ENCODE peak calls at places on chromosomes 13 and 19, in six cellular contexts. P, K, A, W, E and N are unnamed samples.

GRCh38 chr13:105518086-105518485 is 1017.4 kb downstream of the EFNB2 start:
- DNase-seq in W (peak; percentile 65), E (no peak), P (no peak), A (no peak), K (peak; percentile 1), N (peak; percentile 13)

GRCh38 chr19:27901078-27901477 is 1311.9 kb downstream of the UQCRFS1 start:
- DNase-seq in K (no peak), A (no peak), P (no peak), E (no peak), W (no peak), N (no peak)

GRCh38 chr13:34589581-34589980 is 352.5 kb upstream of the NBEA start:
- DNase-seq in A (no peak), E (no peak), W (no peak), P (no peak), K (no peak), N (no peak)

GRCh38 chr13:76516013-76516412 is 370.2 kb downstream of the KCTD12 start:
- DNase-seq in W (peak; percentile 94), P (no peak), K (peak; percentile 89), A (peak; percentile 44), E (no peak), N (peak; percentile 76)

GRCh38 chr13:97076898-97077297 is 82.6 kb upstream of the OXGR1 start:
- DNase-seq in W (peak; percentile 25), K (peak; percentile 14), P (no peak), E (no peak), A (no peak), N (peak; percentile 76)

GRCh38 chr19:38932425-38933179 is 1.9 kb downstream of the MRPS12 start:
- DNase-seq in W (peak; percentile 64), A (peak; percentile 31), E (peak; percentile 72), P (no peak), K (peak; percentile 57), N (peak; percentile 68)

GRCh38 chr13:98405107-98405571 is 171.8 kb downstream of the STK24 start:
- DNase-seq in W (no peak), K (peak; percentile 25), E (no peak), A (no peak), P (no peak), N (peak; percentile 53)

GRCh38 chr19:12801466-12802266 is at the start of the genes PRDX2 and THSD8:
- DNase-seq in E (peak; percentile 78), P (peak; percentile 87), K (peak; percentile 56), W (peak; percentile 67), A (no peak), N (peak; percentile 80)

GRCh38 chr19:54478677-54479266 is 5.7 kb upstream of the CDC42EP5 start:
- DNase-seq in W (peak; percentile 63), P (no peak), K (peak; percentile 60), E (peak; percentile 68), A (peak; percentile 36), N (peak; percentile 67)

GRCh38 chr13:38566526-38566925 is 120.4 kb upstream of the FREM2 start:
- DNase-seq in P (no peak), E (no peak), A (no peak), W (no peak), K (no peak), N (peak; percentile 4)

GRCh38 chr19:33758541-33759013 is 38.1 kb upstream of the KCTD15 start:
- DNase-seq in E (no peak), K (no peak), P (no peak), A (peak; percentile 66), W (no peak), N (no peak)

GRCh38 chr13:40383132-40383531 is 283.3 kb downstream of the FOXO1 start:
- DNase-seq in A (no peak), K (no peak), W (no peak), P (no peak), E (no peak), N (no peak)

GRCh38 chr13:88329066-88329465 is 657.9 kb downstream of the SLITRK5 start:
- DNase-seq in A (no peak), W (no peak), K (no peak), P (no peak), E (no peak), N (no peak)

GRCh38 chr13:75717525-75717924 is 81.4 kb downstream of the LMO7 start:
- DNase-seq in P (no peak), A (no peak), E (no peak), W (no peak), K (no peak), N (no peak)

DNA sequence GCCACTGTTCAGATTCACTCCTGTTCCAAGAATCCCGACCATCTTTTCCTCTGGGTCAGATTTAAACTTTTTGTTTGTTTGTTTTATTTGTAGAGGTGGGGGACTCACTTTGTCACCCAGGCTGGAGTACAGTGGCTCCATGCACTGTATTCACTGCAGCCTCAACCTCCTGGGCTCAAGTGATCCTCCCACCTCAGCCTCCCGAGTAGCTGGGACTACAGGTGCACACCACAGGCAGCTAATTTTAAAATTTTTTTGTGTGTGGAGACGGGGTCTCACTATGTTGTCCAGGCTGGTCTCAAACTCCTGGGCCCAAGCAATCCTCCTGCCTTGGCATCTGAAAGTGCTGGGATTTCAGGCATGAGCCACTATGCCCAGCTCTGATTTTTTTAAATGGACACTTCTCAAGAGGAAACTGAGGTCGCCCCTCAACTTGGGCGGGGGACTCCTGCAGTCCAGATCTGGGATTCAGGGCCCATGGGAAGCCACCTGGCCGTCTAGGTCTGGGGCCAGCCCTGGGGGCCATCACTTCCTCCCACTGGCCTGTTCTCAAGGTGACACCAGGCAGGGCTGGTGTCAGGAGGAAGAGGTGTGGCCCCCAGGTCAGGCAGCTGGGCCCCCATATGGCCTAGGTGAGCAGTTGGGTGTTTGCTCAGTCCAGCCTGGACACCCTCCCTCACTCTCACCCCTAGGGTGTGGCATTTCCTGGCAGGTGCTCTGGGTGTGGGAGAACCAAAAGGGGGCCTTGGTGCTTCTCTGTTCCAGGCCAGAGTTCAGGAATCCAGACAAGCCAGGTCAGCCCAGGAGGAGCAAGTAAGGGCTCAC is 1.3 kb downstream of the B3GNT3 start:
- DNase-seq in A (no peak), K (no peak), W (no peak), P (peak; percentile 77), E (no peak), N (no peak)
- H3K4me3 ChIP-seq in A (no peak overlapping the region), K (no peak overlapping the region), W (no peak overlapping the region), P (peak overlapping the region; percentile 43), E (no peak overlapping the region), N (no peak overlapping the region)

GRCh38 chr19:47430041-47430802 is 10.9 kb upstream of the MEIS3 start:
- DNase-seq in K (peak; percentile 45), W (peak; percentile 62), E (peak; percentile 38), P (peak; percentile 53), A (peak; percentile 44), N (peak; percentile 51)
- TF ChIP-seq CTCF in K (no peak), W (no peak), E (no peak), P (no peak), A (peak; percentile 40), N (peak; percentile 5)

DNA sequence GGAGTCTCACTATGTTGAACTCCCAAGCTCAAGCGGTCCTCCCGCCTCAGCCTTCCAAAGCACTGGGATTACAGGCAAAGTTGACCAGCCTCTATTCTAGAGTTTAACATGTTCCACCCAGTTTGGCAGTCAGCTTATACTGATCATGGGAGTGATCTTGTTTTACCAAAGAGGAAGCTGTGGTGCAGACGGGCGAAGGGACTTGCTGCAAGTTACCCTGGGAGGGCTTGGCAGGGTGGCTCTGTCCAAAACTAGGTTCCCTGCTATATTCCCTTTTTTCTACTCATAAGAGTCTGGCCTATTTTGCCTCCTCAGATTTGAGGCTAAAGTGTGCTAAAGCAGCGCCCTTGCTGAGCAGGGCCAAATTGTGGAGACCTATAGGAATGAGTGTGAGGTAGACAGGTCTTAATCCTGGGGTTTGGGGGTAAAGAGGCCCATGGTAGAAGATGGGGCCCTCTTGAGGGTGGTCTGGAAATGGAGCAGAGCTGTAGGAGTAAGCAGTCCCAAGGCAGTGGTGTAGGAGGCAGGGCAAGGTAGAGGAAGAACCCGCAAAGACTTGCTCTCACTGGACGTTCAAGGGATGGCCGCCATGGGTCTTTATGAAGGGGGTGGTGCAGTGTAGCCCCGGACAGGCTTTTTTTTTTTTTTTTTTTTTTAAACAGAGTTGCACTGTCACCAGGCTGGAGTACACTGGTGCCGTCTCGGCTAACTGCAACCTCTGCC is 3.3 kb downstream of the RPS19 start:
- DNase-seq in W (no peak), E (peak; percentile 9), P (no peak), K (no peak), A (no peak), N (no peak)
- H3K4me3 ChIP-seq in W (no peak overlapping the region), E (peak overlapping the region; percentile 99), P (no peak overlapping the region), K (no peak overlapping the region), A (no peak overlapping the region), N (no peak overlapping the region)

DNA sequence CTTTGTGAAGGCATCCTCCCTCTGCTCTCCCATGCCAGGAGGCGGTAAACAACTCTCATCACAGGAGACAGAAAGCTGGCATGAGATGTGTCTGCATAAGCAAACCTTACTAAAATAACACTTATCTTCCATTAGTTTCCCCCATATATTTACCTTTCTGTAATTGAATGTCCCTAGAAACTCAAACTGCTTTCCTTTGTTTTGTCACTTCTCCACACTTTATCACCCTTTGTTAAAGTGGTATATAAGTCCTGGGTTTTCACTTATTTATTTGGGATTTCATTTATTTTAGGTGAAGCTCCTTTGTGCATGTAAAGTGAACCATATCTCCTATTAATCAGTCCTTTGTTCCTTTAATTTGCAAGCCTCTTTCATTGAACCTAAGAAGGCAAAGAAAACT is 68.4 kb downstream of the LACC1 start:
- DNase-seq in P (no peak), K (no peak), W (no peak), E (no peak), A (no peak), N (no peak)
- TF ChIP-seq CTCF in P (no peak), K (no peak), W (no peak), E (no peak), A (no peak), N (no peak)

DNA sequence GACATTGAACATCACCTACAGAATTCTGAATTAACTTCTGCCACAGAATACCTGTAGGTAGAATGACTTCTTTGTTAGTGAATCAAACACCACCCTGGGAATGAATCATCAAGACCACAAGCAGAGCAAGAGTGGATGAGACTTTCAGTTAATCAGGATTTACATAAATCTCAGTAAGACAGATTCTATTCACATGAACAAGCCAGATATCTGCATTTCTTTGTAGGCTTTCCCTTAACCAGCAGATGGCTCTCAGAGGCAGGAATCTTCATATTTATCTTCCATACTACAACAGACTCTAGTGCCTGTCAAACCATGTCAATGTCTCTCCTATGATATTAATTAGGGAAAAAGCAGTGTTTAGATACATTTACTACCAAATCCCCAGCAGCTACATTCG is 412.1 kb downstream of the KLF12 start:
- DNase-seq in P (no peak), W (peak; percentile 67), A (peak; percentile 94), E (peak; percentile 60), K (peak; percentile 58), N (peak; percentile 52)
- H3K4me3 ChIP-seq in P (no peak overlapping the region), W (no peak overlapping the region), A (no peak overlapping the region), E (no peak overlapping the region), K (no peak overlapping the region), N (no peak overlapping the region)

GRCh38 chr13:112065867-112066623 is 904 bp upstream of the SOX1 start:
- DNase-seq in W (no peak), K (no peak), E (no peak), A (no peak), P (no peak), N (no peak)
- TF ChIP-seq CTCF in W (no peak), K (no peak), E (no peak), A (no peak), P (no peak), N (no peak)

GRCh38 chr19:50921391-50922315 is 10.5 kb upstream of the KLK4 start:
- DNase-seq in W (no peak), E (no peak), K (peak; percentile 23), A (no peak), P (no peak), N (no peak)
- H3K4me3 ChIP-seq in W (no peak overlapping the region), E (no peak overlapping the region), K (no peak overlapping the region), A (no peak overlapping the region), P (no peak overlapping the region), N (no peak overlapping the region)